ENCODE peak calls at places on chromosomes 6 and 20, in five cellular contexts. H is A172, Q is cortex of kidney, A is nephron progenitor cell, S is glomerular endothelial cell. J is an unnamed sample.

GRCh38 chr6:160424256-160424655 is 76.1 kb downstream of the SLC22A3 start:
- DNase-seq in A (no peak), Q (no peak), S (no peak), H (peak; percentile 18), J (peak; percentile 76)

GRCh38 chr6:134020071-134020470 is 32.4 kb downstream of the SLC2A12 start:
- DNase-seq in H (no peak), A (no peak), Q (no peak), S (no peak), J (no peak)

GRCh38 chr6:19319005-19319404 is 518.2 kb upstream of the ID4 start:
- DNase-seq in H (no peak), A (no peak), S (no peak), Q (no peak), J (no peak)

GRCh38 chr6:15365273-15365687 is 119.4 kb downstream of the JARID2 start:
- DNase-seq in H (peak; percentile 34), A (peak; percentile 36), S (peak; percentile 18), Q (no peak), J (no peak)

GRCh38 chr6:124928831-124929230 is 33.4 kb upstream of the RNF217 start:
- DNase-seq in S (no peak), A (no peak), Q (no peak), H (peak; percentile 46), J (no peak)

GRCh38 chr20:61014486-61014885 is 237.6 kb upstream of the CDH4 start:
- DNase-seq in A (no peak), S (no peak), Q (no peak), H (no peak), J (no peak)

GRCh38 chr20:1685304-1686052 is 27.9 kb upstream of the SIRPG start:
- DNase-seq in H (no peak), S (no peak), Q (no peak), A (no peak), J (no peak)

GRCh38 chr6:26487466-26487865 is 12.6 kb upstream of the BTN1A1 start:
- DNase-seq in H (no peak), Q (no peak), A (no peak), S (no peak), J (no peak)

GRCh38 chr20:29873946-29874345 is 1383.5 kb upstream of the DEFB115 start:
- DNase-seq in Q (no peak), A (peak; percentile 61), S (no peak), H (no peak), J (peak; percentile 50)

GRCh38 chr6:123064038-123064437 is 68.0 kb downstream of the CLVS2 start:
- DNase-seq in Q (no peak), S (no peak), A (no peak), H (no peak), J (no peak)

GRCh38 chr6:37021356-37022129 is 16.1 kb downstream of the FGD2 start:
- DNase-seq in S (no peak), A (no peak), H (peak; percentile 43), Q (no peak), J (peak; percentile 20)

GRCh38 chr20:2706688-2707352 is 14.2 kb downstream of the EBF4 start:
- DNase-seq in H (no peak), S (no peak), Q (no peak), A (no peak), J (no peak)

GRCh38 chr6:15063253-15063853 is 182.5 kb upstream of the JARID2 start:
- DNase-seq in S (no peak), Q (no peak), H (peak; percentile 23), A (no peak), J (no peak)

J was measured in SW480.